ENCODE peak calls at places on chromosomes 2 and 18, in four cellular contexts. A is left lung; O is activated effector memory CD4-positive, alpha-beta T cell treated with Interleukin-2 at 50 U/mL for 16 hours; T is hypothalamus. R is an unnamed sample.

GRCh38 chr2:73985318-73986084 is 791 bp downstream of the TET3 start:
- DNase-seq in A (peak; percentile 69), O (peak; percentile 37), T (no peak), R (peak; percentile 80)

GRCh38 chr2:127254386-127254981 is 34.4 kb upstream of the CYP27C1 start:
- DNase-seq in A (no peak), O (no peak), T (no peak), R (no peak)

GRCh38 chr2:3651686-3652516 is 6.1 kb upstream of the ALLC start:
- DNase-seq in A (peak; percentile 49), O (peak; percentile 37), T (peak; percentile 29), R (no peak)

GRCh38 chr2:44981714-44982108 is 27.5 kb downstream of the SIX2 start:
- DNase-seq in A (peak; percentile 71), O (peak; percentile 33), T (peak; percentile 50), R (peak; percentile 60)

GRCh38 chr18:63207154-63207790 is 112.3 kb downstream of the BCL2 start:
- DNase-seq in A (no peak), O (no peak), T (no peak), R (no peak)

GRCh38 chr2:37555457-37555856 is 116.0 kb downstream of the CDC42EP3 start:
- DNase-seq in A (no peak), O (no peak), T (no peak), R (peak; percentile 48)

GRCh38 chr2:167942495-167943081 is 304.8 kb downstream of the STK39 start:
- DNase-seq in A (no peak), O (no peak), T (no peak), R (no peak)

GRCh38 chr2:43018179-43019024 is 208.0 kb downstream of the ZFP36L2 start:
- DNase-seq in A (peak; percentile 91), O (no peak), T (no peak), R (peak; percentile 92)

GRCh38 chr2:33032245-33032644 is 85.5 kb downstream of the LTBP1 start:
- DNase-seq in A (no peak), O (no peak), T (no peak), R (no peak)

GRCh38 chr2:88329815-88330603 is 122.5 kb downstream of the FOXI3 start:
- DNase-seq in A (no peak), O (no peak), T (no peak), R (no peak)

GRCh38 chr2:236940497-236940896 is 145.2 kb upstream of the COPS8 start:
- DNase-seq in A (no peak), O (no peak), T (no peak), R (no peak)

GRCh38 chr2:122326448-122326847 is 571.0 kb downstream of the TSN start:
- DNase-seq in A (no peak), O (no peak), T (no peak), R (no peak)

GRCh38 chr18:74623047-74623816 is 25.6 kb downstream of the ZNF407 start:
- DNase-seq in A (no peak), O (no peak), T (no peak), R (no peak)

GRCh38 chr18:12036201-12036751 is 55.0 kb downstream of the IMPA2 start:
- DNase-seq in A (peak; percentile 4), O (no peak), T (no peak), R (no peak)

GRCh38 chr2:134727385-134727784 is 8.6 kb upstream of the TMEM163 start:
- DNase-seq in A (no peak), O (no peak), T (no peak), R (no peak)

GRCh38 chr2:190682168-190682567 is 33.3 kb downstream of the NAB1 start:
- DNase-seq in A (no peak), O (no peak), T (no peak), R (no peak)

GRCh38 chr2:223760838-223761502 is 76.4 kb downstream of the AP1S3 start:
- DNase-seq in A (peak; percentile 73), O (peak; percentile 38), T (no peak), R (no peak)

GRCh38 chr18:38563396-38563980 is 997.9 kb upstream of the CELF4 start:
- DNase-seq in A (no peak), O (no peak), T (no peak), R (no peak)

GRCh38 chr2:235674116-235674515 is 180.3 kb downstream of the AGAP1 start:
- DNase-seq in A (no peak), O (no peak), T (no peak), R (no peak)

GRCh38 chr2:103788875-103789715 is 1027.3 kb downstream of the TMEM182 start:
- DNase-seq in A (no peak), O (no peak), T (peak; percentile 5), R (no peak)

GRCh38 chr2:32532961-32533360 is 94.9 kb upstream of the TTC27 start:
- DNase-seq in A (no peak), O (no peak), T (no peak), R (no peak)

GRCh38 chr2:54903736-54904554 is 146.3 kb downstream of the RTN4 start:
- DNase-seq in A (peak; percentile 52), O (peak; percentile 36), T (no peak), R (peak; percentile 82)

GRCh38 chr2:139992078-139992477 is 1211.9 kb upstream of the NXPH2 start:
- DNase-seq in A (no peak), O (no peak), T (no peak), R (no peak)

GRCh38 chr2:217357886-217358620 is 498.2 kb upstream of the TNP1 start:
- DNase-seq in A (no peak), O (no peak), T (no peak), R (no peak)

GRCh38 chr2:205925373-205926337 is 160.3 kb downstream of the INO80D start:
- DNase-seq in A (peak; percentile 78), O (peak; percentile 41), T (peak; percentile 21), R (peak; percentile 64)

GRCh38 chr18:45276878-45277277 is 338.4 kb upstream of the SLC14A2 start:
- DNase-seq in A (no peak), O (no peak), T (no peak), R (no peak)

GRCh38 chr2:164689020-164689419 is 67.7 kb upstream of the GRB14 start:
- DNase-seq in A (no peak), O (no peak), T (no peak), R (no peak)

GRCh38 chr18:35443434-35443833 is 54.3 kb downstream of the INO80C start:
- DNase-seq in A (no peak), O (no peak), T (no peak), R (no peak)

GRCh38 chr2:54065411-54065810 is 50.0 kb upstream of the ACYP2 start:
- DNase-seq in A (no peak), O (no peak), T (no peak), R (no peak)